ENCODE peak calls at places on chromosomes 12 and 14, in six cellular contexts. One of them, this sample, is unnamed.

GRCh38 chr12:5715076-5715475 is 230.0 kb downstream of the ANO2 start:
- DNase-seq in stromal cell of bone marrow: no peak
- DNase-seq in CD4-positive, alpha-beta memory T cell: no peak
- DNase-seq in activated CD4-positive, alpha-beta T cell treated with anti-CD3 and anti-CD28 coated beads, Interleukin-2, amount 10 ng/mL, durations not matched to agents 7 days and 5 days: no peak
- DNase-seq in caudate nucleus: no peak
- DNase-seq in stimulated activated naive CD8-positive, alpha-beta T cell treated with anti-CD3 and anti-CD28 coated beads, Interleukin-15, amount 100 ng/mL, for 72 hours: no peak
- DNase-seq in this sample: no peak

GRCh38 chr12:47574252-47575021 is 131.4 kb downstream of the RPAP3 start:
- DNase-seq in activated CD4-positive, alpha-beta T cell treated with anti-CD3 and anti-CD28 coated beads, Interleukin-2, amount 10 ng/mL, durations not matched to agents 7 days and 5 days: no peak
- DNase-seq in stromal cell of bone marrow: no peak
- DNase-seq in CD4-positive, alpha-beta memory T cell: no peak
- DNase-seq in stimulated activated naive CD8-positive, alpha-beta T cell treated with anti-CD3 and anti-CD28 coated beads, Interleukin-15, amount 100 ng/mL, for 72 hours: no peak
- DNase-seq in caudate nucleus: no peak
- DNase-seq in this sample: no peak

GRCh38 chr12:10501031-10501430 is 4.7 kb upstream of the EIF2S3B start:
- DNase-seq in caudate nucleus: no peak
- DNase-seq in activated CD4-positive, alpha-beta T cell treated with anti-CD3 and anti-CD28 coated beads, Interleukin-2, amount 10 ng/mL, durations not matched to agents 7 days and 5 days: no peak
- DNase-seq in stimulated activated naive CD8-positive, alpha-beta T cell treated with anti-CD3 and anti-CD28 coated beads, Interleukin-15, amount 100 ng/mL, for 72 hours: no peak
- DNase-seq in stromal cell of bone marrow: peak
- DNase-seq in CD4-positive, alpha-beta memory T cell: no peak
- DNase-seq in this sample: no peak

GRCh38 chr14:104442107-104442551 is 137.4 kb upstream of the C14orf180 start:
- DNase-seq in stimulated activated naive CD8-positive, alpha-beta T cell treated with anti-CD3 and anti-CD28 coated beads, Interleukin-15, amount 100 ng/mL, for 72 hours: no peak
- DNase-seq in stromal cell of bone marrow: no peak
- DNase-seq in CD4-positive, alpha-beta memory T cell: no peak
- DNase-seq in activated CD4-positive, alpha-beta T cell treated with anti-CD3 and anti-CD28 coated beads, Interleukin-2, amount 10 ng/mL, durations not matched to agents 7 days and 5 days: no peak
- DNase-seq in caudate nucleus: no peak
- DNase-seq in this sample: no peak

GRCh38 chr14:55097894-55098560 is 31.0 kb upstream of the LGALS3 start:
- DNase-seq in stromal cell of bone marrow: no peak
- DNase-seq in stimulated activated naive CD8-positive, alpha-beta T cell treated with anti-CD3 and anti-CD28 coated beads, Interleukin-15, amount 100 ng/mL, for 72 hours: peak
- DNase-seq in activated CD4-positive, alpha-beta T cell treated with anti-CD3 and anti-CD28 coated beads, Interleukin-2, amount 10 ng/mL, durations not matched to agents 7 days and 5 days: peak
- DNase-seq in caudate nucleus: no peak
- DNase-seq in CD4-positive, alpha-beta memory T cell: peak
- DNase-seq in this sample: no peak

GRCh38 chr14:60266021-60266937 is 17.3 kb downstream of the PPM1A start:
- DNase-seq in caudate nucleus: no peak
- DNase-seq in stimulated activated naive CD8-positive, alpha-beta T cell treated with anti-CD3 and anti-CD28 coated beads, Interleukin-15, amount 100 ng/mL, for 72 hours: no peak
- DNase-seq in stromal cell of bone marrow: no peak
- DNase-seq in CD4-positive, alpha-beta memory T cell: peak
- DNase-seq in activated CD4-positive, alpha-beta T cell treated with anti-CD3 and anti-CD28 coated beads, Interleukin-2, amount 10 ng/mL, durations not matched to agents 7 days and 5 days: peak
- DNase-seq in this sample: no peak

GRCh38 chr14:85313801-85314207 is 216.1 kb upstream of the FLRT2 start:
- DNase-seq in CD4-positive, alpha-beta memory T cell: no peak
- DNase-seq in activated CD4-positive, alpha-beta T cell treated with anti-CD3 and anti-CD28 coated beads, Interleukin-2, amount 10 ng/mL, durations not matched to agents 7 days and 5 days: no peak
- DNase-seq in stimulated activated naive CD8-positive, alpha-beta T cell treated with anti-CD3 and anti-CD28 coated beads, Interleukin-15, amount 100 ng/mL, for 72 hours: no peak
- DNase-seq in stromal cell of bone marrow: no peak
- DNase-seq in caudate nucleus: no peak
- DNase-seq in this sample: no peak

GRCh38 chr12:55720894-55721444 is 776 bp downstream of the RDH5 start:
- DNase-seq in stimulated activated naive CD8-positive, alpha-beta T cell treated with anti-CD3 and anti-CD28 coated beads, Interleukin-15, amount 100 ng/mL, for 72 hours: no peak
- DNase-seq in CD4-positive, alpha-beta memory T cell: peak
- DNase-seq in caudate nucleus: no peak
- DNase-seq in stromal cell of bone marrow: peak
- DNase-seq in activated CD4-positive, alpha-beta T cell treated with anti-CD3 and anti-CD28 coated beads, Interleukin-2, amount 10 ng/mL, durations not matched to agents 7 days and 5 days: no peak
- DNase-seq in this sample: no peak

GRCh38 chr14:52863339-52863700 is 71.9 kb upstream of the GNPNAT1 start:
- DNase-seq in caudate nucleus: no peak
- DNase-seq in stromal cell of bone marrow: no peak
- DNase-seq in CD4-positive, alpha-beta memory T cell: no peak
- DNase-seq in stimulated activated naive CD8-positive, alpha-beta T cell treated with anti-CD3 and anti-CD28 coated beads, Interleukin-15, amount 100 ng/mL, for 72 hours: no peak
- DNase-seq in activated CD4-positive, alpha-beta T cell treated with anti-CD3 and anti-CD28 coated beads, Interleukin-2, amount 10 ng/mL, durations not matched to agents 7 days and 5 days: no peak
- DNase-seq in this sample: no peak

GRCh38 chr12:106601031-106601430 is 18.2 kb downstream of the RFX4 start:
- DNase-seq in stromal cell of bone marrow: no peak
- DNase-seq in activated CD4-positive, alpha-beta T cell treated with anti-CD3 and anti-CD28 coated beads, Interleukin-2, amount 10 ng/mL, durations not matched to agents 7 days and 5 days: no peak
- DNase-seq in stimulated activated naive CD8-positive, alpha-beta T cell treated with anti-CD3 and anti-CD28 coated beads, Interleukin-15, amount 100 ng/mL, for 72 hours: no peak
- DNase-seq in caudate nucleus: no peak
- DNase-seq in CD4-positive, alpha-beta memory T cell: no peak
- DNase-seq in this sample: peak

GRCh38 chr14:36663404-36664321 is 2.0 kb downstream of the PAX9 start:
- DNase-seq in activated CD4-positive, alpha-beta T cell treated with anti-CD3 and anti-CD28 coated beads, Interleukin-2, amount 10 ng/mL, durations not matched to agents 7 days and 5 days: no peak
- DNase-seq in caudate nucleus: no peak
- DNase-seq in CD4-positive, alpha-beta memory T cell: no peak
- DNase-seq in stimulated activated naive CD8-positive, alpha-beta T cell treated with anti-CD3 and anti-CD28 coated beads, Interleukin-15, amount 100 ng/mL, for 72 hours: no peak
- DNase-seq in stromal cell of bone marrow: no peak
- DNase-seq in this sample: no peak

GRCh38 chr14:32286602-32287001 is 42.5 kb upstream of the AKAP6 start:
- DNase-seq in activated CD4-positive, alpha-beta T cell treated with anti-CD3 and anti-CD28 coated beads, Interleukin-2, amount 10 ng/mL, durations not matched to agents 7 days and 5 days: no peak
- DNase-seq in CD4-positive, alpha-beta memory T cell: no peak
- DNase-seq in stimulated activated naive CD8-positive, alpha-beta T cell treated with anti-CD3 and anti-CD28 coated beads, Interleukin-15, amount 100 ng/mL, for 72 hours: no peak
- DNase-seq in caudate nucleus: no peak
- DNase-seq in stromal cell of bone marrow: no peak
- DNase-seq in this sample: no peak

GRCh38 chr14:102510616-102511520 is 1.3 kb upstream of the ANKRD9 start:
- DNase-seq in CD4-positive, alpha-beta memory T cell: no peak
- DNase-seq in activated CD4-positive, alpha-beta T cell treated with anti-CD3 and anti-CD28 coated beads, Interleukin-2, amount 10 ng/mL, durations not matched to agents 7 days and 5 days: peak
- DNase-seq in caudate nucleus: no peak
- DNase-seq in stromal cell of bone marrow: no peak
- DNase-seq in stimulated activated naive CD8-positive, alpha-beta T cell treated with anti-CD3 and anti-CD28 coated beads, Interleukin-15, amount 100 ng/mL, for 72 hours: peak
- DNase-seq in this sample: peak

GRCh38 chr12:106044773-106045172 is 94.0 kb downstream of the NUAK1 start:
- DNase-seq in CD4-positive, alpha-beta memory T cell: no peak
- DNase-seq in stromal cell of bone marrow: no peak
- DNase-seq in caudate nucleus: no peak
- DNase-seq in stimulated activated naive CD8-positive, alpha-beta T cell treated with anti-CD3 and anti-CD28 coated beads, Interleukin-15, amount 100 ng/mL, for 72 hours: no peak
- DNase-seq in activated CD4-positive, alpha-beta T cell treated with anti-CD3 and anti-CD28 coated beads, Interleukin-2, amount 10 ng/mL, durations not matched to agents 7 days and 5 days: no peak
- DNase-seq in this sample: no peak

GRCh38 chr14:54493293-54493692 is 4.5 kb upstream of the GMFB start:
- DNase-seq in CD4-positive, alpha-beta memory T cell: no peak
- DNase-seq in activated CD4-positive, alpha-beta T cell treated with anti-CD3 and anti-CD28 coated beads, Interleukin-2, amount 10 ng/mL, durations not matched to agents 7 days and 5 days: no peak
- DNase-seq in stimulated activated naive CD8-positive, alpha-beta T cell treated with anti-CD3 and anti-CD28 coated beads, Interleukin-15, amount 100 ng/mL, for 72 hours: no peak
- DNase-seq in stromal cell of bone marrow: no peak
- DNase-seq in caudate nucleus: no peak
- DNase-seq in this sample: no peak

GRCh38 chr14:77301103-77301502 is 19.6 kb downstream of the POMT2 start:
- DNase-seq in activated CD4-positive, alpha-beta T cell treated with anti-CD3 and anti-CD28 coated beads, Interleukin-2, amount 10 ng/mL, durations not matched to agents 7 days and 5 days: peak
- DNase-seq in caudate nucleus: peak
- DNase-seq in stimulated activated naive CD8-positive, alpha-beta T cell treated with anti-CD3 and anti-CD28 coated beads, Interleukin-15, amount 100 ng/mL, for 72 hours: peak
- DNase-seq in stromal cell of bone marrow: peak
- DNase-seq in CD4-positive, alpha-beta memory T cell: peak
- DNase-seq in this sample: no peak

GRCh38 chr14:42475289-42475688 is 868.6 kb downstream of the LRFN5 start:
- DNase-seq in caudate nucleus: no peak
- DNase-seq in stromal cell of bone marrow: no peak
- DNase-seq in stimulated activated naive CD8-positive, alpha-beta T cell treated with anti-CD3 and anti-CD28 coated beads, Interleukin-15, amount 100 ng/mL, for 72 hours: no peak
- DNase-seq in CD4-positive, alpha-beta memory T cell: no peak
- DNase-seq in activated CD4-positive, alpha-beta T cell treated with anti-CD3 and anti-CD28 coated beads, Interleukin-2, amount 10 ng/mL, durations not matched to agents 7 days and 5 days: no peak
- DNase-seq in this sample: no peak

GRCh38 chr12:131796754-131797587 is 31.2 kb upstream of the MMP17 start:
- DNase-seq in stimulated activated naive CD8-positive, alpha-beta T cell treated with anti-CD3 and anti-CD28 coated beads, Interleukin-15, amount 100 ng/mL, for 72 hours: no peak
- DNase-seq in CD4-positive, alpha-beta memory T cell: no peak
- DNase-seq in caudate nucleus: no peak
- DNase-seq in activated CD4-positive, alpha-beta T cell treated with anti-CD3 and anti-CD28 coated beads, Interleukin-2, amount 10 ng/mL, durations not matched to agents 7 days and 5 days: no peak
- DNase-seq in stromal cell of bone marrow: no peak
- DNase-seq in this sample: no peak

GRCh38 chr12:95623554-95624170 is 72.4 kb upstream of the USP44 start:
- DNase-seq in CD4-positive, alpha-beta memory T cell: no peak
- DNase-seq in activated CD4-positive, alpha-beta T cell treated with anti-CD3 and anti-CD28 coated beads, Interleukin-2, amount 10 ng/mL, durations not matched to agents 7 days and 5 days: peak
- DNase-seq in caudate nucleus: no peak
- DNase-seq in stimulated activated naive CD8-positive, alpha-beta T cell treated with anti-CD3 and anti-CD28 coated beads, Interleukin-15, amount 100 ng/mL, for 72 hours: no peak
- DNase-seq in stromal cell of bone marrow: peak
- DNase-seq in this sample: no peak